ENCODE peak calls at places on chromosome 1, in six cellular contexts. One of them, this sample, is unnamed.
A peak's percentile ranks its signal among the peaks of the same experiment; 100 is the strongest.

GRCh38 chr1:24899581-24900485 is 30.2 kb downstream of the RUNX3 start:
- DNase-seq in stomach: no peak
- DNase-seq in transverse colon: peak; percentile 4
- DNase-seq in body of pancreas: no peak
- DNase-seq in tibial nerve: no peak
- DNase-seq in heart left ventricle: no peak
- DNase-seq in this sample: no peak

GRCh38 chr1:27570823-27571222 is 33.1 kb downstream of the AHDC1 start:
- DNase-seq in stomach: no peak
- DNase-seq in transverse colon: no peak
- DNase-seq in body of pancreas: no peak
- DNase-seq in tibial nerve: no peak
- DNase-seq in heart left ventricle: no peak
- DNase-seq in this sample: no peak

GRCh38 chr1:76835203-76835602 is 32.1 kb upstream of the ST6GALNAC5 start:
- DNase-seq in stomach: no peak
- DNase-seq in transverse colon: no peak
- DNase-seq in body of pancreas: no peak
- DNase-seq in tibial nerve: no peak
- DNase-seq in heart left ventricle: no peak
- DNase-seq in this sample: no peak

GRCh38 chr1:5513891-5514515 is 478.2 kb downstream of the NPHP4 start:
- DNase-seq in stomach: peak; percentile 51
- DNase-seq in transverse colon: peak; percentile 50
- DNase-seq in body of pancreas: peak; percentile 45
- DNase-seq in tibial nerve: no peak
- DNase-seq in heart left ventricle: no peak
- DNase-seq in this sample: no peak

GRCh38 chr1:96966536-96967138 is 245.1 kb downstream of the PTBP2 start:
- DNase-seq in stomach: peak; percentile 78
- DNase-seq in transverse colon: peak; percentile 78
- DNase-seq in body of pancreas: peak; percentile 83
- DNase-seq in tibial nerve: peak; percentile 96
- DNase-seq in heart left ventricle: peak; percentile 69
- DNase-seq in this sample: peak; percentile 18

GRCh38 chr1:177703888-177704446 is 265.9 kb downstream of the SEC16B start:
- DNase-seq in stomach: no peak
- DNase-seq in transverse colon: no peak
- DNase-seq in body of pancreas: no peak
- DNase-seq in tibial nerve: no peak
- DNase-seq in heart left ventricle: no peak
- DNase-seq in this sample: no peak

GRCh38 chr1:6638226-6638625 is 13.6 kb downstream of the THAP3 start:
- DNase-seq in stomach: no peak
- DNase-seq in transverse colon: peak; percentile 43
- DNase-seq in body of pancreas: peak; percentile 85
- DNase-seq in tibial nerve: peak; percentile 77
- DNase-seq in heart left ventricle: peak; percentile 84
- DNase-seq in this sample: no peak

GRCh38 chr1:47184090-47184735 is 5.6 kb downstream of the PDZK1IP1 start:
- DNase-seq in stomach: peak; percentile 13
- DNase-seq in transverse colon: no peak
- DNase-seq in body of pancreas: no peak
- DNase-seq in tibial nerve: peak; percentile 3
- DNase-seq in heart left ventricle: no peak
- DNase-seq in this sample: no peak

GRCh38 chr1:114219247-114219872 is 65.7 kb upstream of the SYT6 start:
- DNase-seq in stomach: no peak
- DNase-seq in transverse colon: no peak
- DNase-seq in body of pancreas: peak; percentile 22
- DNase-seq in tibial nerve: no peak
- DNase-seq in heart left ventricle: no peak
- DNase-seq in this sample: no peak

GRCh38 chr1:178532392-178532791 is 19.5 kb downstream of the TEX35 start:
- DNase-seq in stomach: peak; percentile 91
- DNase-seq in transverse colon: peak; percentile 90
- DNase-seq in body of pancreas: peak; percentile 90
- DNase-seq in tibial nerve: peak; percentile 84
- DNase-seq in heart left ventricle: peak; percentile 87
- DNase-seq in this sample: peak; percentile 73

GRCh38 chr1:245085508-245086095 is 69.2 kb upstream of the KIF26B start:
- DNase-seq in stomach: no peak
- DNase-seq in transverse colon: no peak
- DNase-seq in body of pancreas: no peak
- DNase-seq in tibial nerve: no peak
- DNase-seq in heart left ventricle: no peak
- DNase-seq in this sample: peak; percentile 54

GRCh38 chr1:51636765-51637522 is 20.1 kb downstream of the OSBPL9 start:
- DNase-seq in stomach: no peak
- DNase-seq in transverse colon: peak; percentile 33
- DNase-seq in body of pancreas: no peak
- DNase-seq in tibial nerve: peak; percentile 49
- DNase-seq in heart left ventricle: peak; percentile 33
- DNase-seq in this sample: no peak

GRCh38 chr1:23167353-23168078 is 1.1 kb downstream of the LUZP1 start:
- DNase-seq in stomach: peak; percentile 54
- DNase-seq in transverse colon: peak; percentile 57
- DNase-seq in body of pancreas: peak; percentile 59
- DNase-seq in tibial nerve: no peak
- DNase-seq in heart left ventricle: peak; percentile 60
- DNase-seq in this sample: peak; percentile 49
- TF ChIP-seq POLR2A in stomach: no peak
- TF ChIP-seq POLR2A in transverse colon: peak; percentile 53
- TF ChIP-seq POLR2A in body of pancreas: no peak
- TF ChIP-seq POLR2A in tibial nerve: no peak
- TF ChIP-seq POLR2A in heart left ventricle: no peak
- TF ChIP-seq POLR2A in this sample: no peak

GRCh38 chr1:211737115-211738035 is 62.0 kb upstream of the NEK2 start:
- DNase-seq in stomach: no peak
- DNase-seq in transverse colon: no peak
- DNase-seq in body of pancreas: no peak
- DNase-seq in tibial nerve: no peak
- DNase-seq in heart left ventricle: no peak
- DNase-seq in this sample: no peak

GRCh38 chr1:211734359-211734758 is 58.9 kb upstream of the NEK2 start:
- DNase-seq in stomach: no peak
- DNase-seq in transverse colon: no peak
- DNase-seq in body of pancreas: peak; percentile 37
- DNase-seq in tibial nerve: no peak
- DNase-seq in heart left ventricle: no peak
- DNase-seq in this sample: no peak

GRCh38 chr1:211734791-211735190 is 59.4 kb upstream of the NEK2 start:
- DNase-seq in stomach: peak; percentile 83
- DNase-seq in transverse colon: peak; percentile 75
- DNase-seq in body of pancreas: peak; percentile 83
- DNase-seq in tibial nerve: no peak
- DNase-seq in heart left ventricle: no peak
- DNase-seq in this sample: no peak

GRCh38 chr1:211736351-211736915 is 61.0 kb upstream of the NEK2 start:
- DNase-seq in stomach: no peak
- DNase-seq in transverse colon: no peak
- DNase-seq in body of pancreas: no peak
- DNase-seq in tibial nerve: no peak
- DNase-seq in heart left ventricle: no peak
- DNase-seq in this sample: no peak

GRCh38 chr1:211735208-211736170 is 60.1 kb upstream of the NEK2 start:
- DNase-seq in stomach: no peak
- DNase-seq in transverse colon: peak; percentile 17
- DNase-seq in body of pancreas: peak; percentile 26
- DNase-seq in tibial nerve: peak; percentile 9
- DNase-seq in heart left ventricle: peak; percentile 29
- DNase-seq in this sample: peak; percentile 93
- TF ChIP-seq POLR2A in stomach: no peak
- TF ChIP-seq POLR2A in transverse colon: no peak
- TF ChIP-seq POLR2A in body of pancreas: no peak
- TF ChIP-seq POLR2A in tibial nerve: no peak
- TF ChIP-seq POLR2A in heart left ventricle: no peak
- TF ChIP-seq POLR2A in this sample: no peak

GRCh38 chr1:160711528-160712311 is at the start of gene CD48:
- DNase-seq in stomach: no peak
- DNase-seq in transverse colon: no peak
- DNase-seq in body of pancreas: no peak
- DNase-seq in tibial nerve: no peak
- DNase-seq in heart left ventricle: no peak
- DNase-seq in this sample: no peak
- TF ChIP-seq POLR2A in stomach: no peak
- TF ChIP-seq POLR2A in transverse colon: no peak
- TF ChIP-seq POLR2A in body of pancreas: no peak
- TF ChIP-seq POLR2A in tibial nerve: no peak
- TF ChIP-seq POLR2A in heart left ventricle: no peak
- TF ChIP-seq POLR2A in this sample: no peak

DNA sequence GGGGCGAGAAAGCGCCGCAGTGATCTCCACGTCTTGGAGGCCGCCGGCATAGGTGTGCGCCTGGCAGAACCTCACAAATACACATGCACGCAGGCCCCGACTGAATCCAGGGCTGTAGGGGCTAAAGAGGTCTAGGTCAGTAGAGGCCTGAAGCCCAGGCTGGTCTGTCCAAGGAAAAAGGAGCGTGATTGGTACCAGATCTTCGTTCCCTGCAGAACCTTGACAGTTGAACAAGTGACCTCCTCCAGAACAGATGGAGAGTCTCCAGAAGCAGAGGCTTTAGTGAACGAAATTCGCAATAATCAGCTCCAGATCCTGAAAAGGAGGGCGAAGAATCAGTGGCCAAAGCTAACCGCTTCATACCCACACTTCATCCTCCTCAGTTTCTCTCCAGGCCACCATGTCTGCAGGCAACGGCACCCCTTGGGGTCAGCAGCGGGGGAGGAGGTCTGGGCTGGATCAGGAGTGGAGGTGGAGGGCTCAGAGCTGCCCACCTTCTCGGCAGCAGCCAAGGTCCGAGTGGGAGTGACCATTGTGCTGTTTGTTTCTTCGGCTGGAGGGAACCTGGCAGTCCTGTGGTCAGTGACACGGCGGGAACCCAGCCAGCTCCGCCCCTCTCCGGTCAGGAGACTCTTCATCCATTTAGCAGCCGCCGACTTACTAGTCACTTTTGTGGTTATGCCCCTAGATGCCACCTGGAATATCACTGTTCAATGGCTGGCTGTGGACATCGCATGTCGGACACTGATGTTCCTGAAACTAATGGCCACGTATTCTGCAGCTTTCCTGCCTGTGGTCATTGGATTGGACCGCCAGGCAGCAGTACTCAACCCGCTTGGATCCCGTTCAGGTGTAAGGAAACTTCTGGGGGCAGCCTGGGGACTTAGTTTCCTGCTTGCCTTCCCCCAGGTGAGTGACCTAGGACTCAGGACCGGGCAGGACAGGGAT is 749 bp upstream of the PEX11B start:
- DNase-seq in stomach: peak; percentile 73
- DNase-seq in transverse colon: peak; percentile 72
- DNase-seq in body of pancreas: peak; percentile 88
- DNase-seq in tibial nerve: peak; percentile 32
- DNase-seq in heart left ventricle: peak; percentile 65
- DNase-seq in this sample: peak; percentile 64
- TF ChIP-seq POLR2A in stomach: no peak
- TF ChIP-seq POLR2A in transverse colon: no peak
- TF ChIP-seq POLR2A in body of pancreas: peak; percentile 17
- TF ChIP-seq POLR2A in tibial nerve: no peak
- TF ChIP-seq POLR2A in heart left ventricle: no peak
- TF ChIP-seq POLR2A in this sample: no peak

DNA sequence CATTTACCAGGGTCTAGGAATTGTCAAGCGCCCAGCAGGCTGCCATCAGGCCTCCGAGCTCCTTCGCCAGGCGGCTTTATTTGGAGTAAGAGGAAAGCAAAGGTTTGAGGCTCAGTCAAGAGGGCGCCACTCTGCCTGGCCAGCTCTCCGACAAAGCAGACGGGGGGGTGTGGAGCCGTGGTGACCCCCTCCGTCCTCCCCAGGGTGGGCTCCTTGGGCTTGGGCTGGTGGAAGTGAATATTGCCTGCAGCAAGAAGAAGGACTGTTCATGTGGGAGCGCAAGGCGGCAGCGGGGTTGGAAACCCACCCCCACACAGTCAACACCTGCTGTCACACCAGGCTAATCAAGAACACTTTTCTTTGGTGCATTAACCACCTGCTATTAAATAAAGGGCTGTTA is 14.6 kb downstream of the EPHX1 start:
- DNase-seq in stomach: no peak
- DNase-seq in transverse colon: no peak
- DNase-seq in body of pancreas: peak; percentile 47
- DNase-seq in tibial nerve: no peak
- DNase-seq in heart left ventricle: no peak
- DNase-seq in this sample: no peak
- TF ChIP-seq POLR2A in stomach: no peak
- TF ChIP-seq POLR2A in transverse colon: no peak
- TF ChIP-seq POLR2A in body of pancreas: no peak
- TF ChIP-seq POLR2A in tibial nerve: no peak
- TF ChIP-seq POLR2A in heart left ventricle: no peak
- TF ChIP-seq POLR2A in this sample: no peak

This sample was measured in H54.